ENCODE peak calls at places on chromosomes 6 and 20, in nine cellular contexts. One of them, this sample, is unnamed.

GRCh38 chr6:170155464-170156196 is 135.2 kb downstream of the DLL1 start:
- DNase-seq in M059J: no peak
- DNase-seq in T-helper 2 cell treated with Interferon-gamma antibody and Interleukin-4, amounts not matched to agents 5 μg/mL and 100 μg/mL, for 36 hours: no peak
- DNase-seq in NCI-H1105 treated with DMSO at 0.1 percent for 48 hours: no peak
- DNase-seq in EL: no peak
- DNase-seq in stimulated activated CD4-positive, alpha-beta T cell treated with anti-CD3 and anti-CD28 coated beads, Interleukin-4, amount 100 ng/mL, for 4 hours: no peak
- DNase-seq in CD8-positive, alpha-beta memory T cell: no peak
- DNase-seq in AG04450: no peak
- DNase-seq in activated T-helper 2 cell treated with anti-CD3 and anti-CD28 coated beads, Interferon-gamma antibody, Interleukin-2, Interleukin-4, amounts not matched to agents 10 μg/mL and 5 μg/mL and 100 μg/mL, durations not matched to agents 14 hours and 24 hours and 36 hours: no peak
- DNase-seq in this sample: no peak

GRCh38 chr20:31811198-31811597 is 8.0 kb upstream of the MYLK2 start:
- DNase-seq in M059J: no peak
- DNase-seq in T-helper 2 cell treated with Interferon-gamma antibody and Interleukin-4, amounts not matched to agents 5 μg/mL and 100 μg/mL, for 36 hours: no peak
- DNase-seq in NCI-H1105 treated with DMSO at 0.1 percent for 48 hours: no peak
- DNase-seq in EL: no peak
- DNase-seq in stimulated activated CD4-positive, alpha-beta T cell treated with anti-CD3 and anti-CD28 coated beads, Interleukin-4, amount 100 ng/mL, for 4 hours: no peak
- DNase-seq in CD8-positive, alpha-beta memory T cell: no peak
- DNase-seq in AG04450: no peak
- DNase-seq in activated T-helper 2 cell treated with anti-CD3 and anti-CD28 coated beads, Interferon-gamma antibody, Interleukin-2, Interleukin-4, amounts not matched to agents 10 μg/mL and 5 μg/mL and 100 μg/mL, durations not matched to agents 14 hours and 24 hours and 36 hours: no peak
- DNase-seq in this sample: no peak

GRCh38 chr6:111559193-111560097 is 46.2 kb downstream of the TRAF3IP2 start:
- DNase-seq in M059J: no peak
- DNase-seq in T-helper 2 cell treated with Interferon-gamma antibody and Interleukin-4, amounts not matched to agents 5 μg/mL and 100 μg/mL, for 36 hours: no peak
- DNase-seq in NCI-H1105 treated with DMSO at 0.1 percent for 48 hours: no peak
- DNase-seq in EL: no peak
- DNase-seq in stimulated activated CD4-positive, alpha-beta T cell treated with anti-CD3 and anti-CD28 coated beads, Interleukin-4, amount 100 ng/mL, for 4 hours: no peak
- DNase-seq in CD8-positive, alpha-beta memory T cell: no peak
- DNase-seq in AG04450: no peak
- DNase-seq in activated T-helper 2 cell treated with anti-CD3 and anti-CD28 coated beads, Interferon-gamma antibody, Interleukin-2, Interleukin-4, amounts not matched to agents 10 μg/mL and 5 μg/mL and 100 μg/mL, durations not matched to agents 14 hours and 24 hours and 36 hours: no peak
- DNase-seq in this sample: no peak

GRCh38 chr20:32920066-32920465 is 61.3 kb downstream of the EFCAB8 start:
- DNase-seq in M059J: no peak
- DNase-seq in T-helper 2 cell treated with Interferon-gamma antibody and Interleukin-4, amounts not matched to agents 5 μg/mL and 100 μg/mL, for 36 hours: no peak
- DNase-seq in NCI-H1105 treated with DMSO at 0.1 percent for 48 hours: no peak
- DNase-seq in EL: no peak
- DNase-seq in stimulated activated CD4-positive, alpha-beta T cell treated with anti-CD3 and anti-CD28 coated beads, Interleukin-4, amount 100 ng/mL, for 4 hours: no peak
- DNase-seq in CD8-positive, alpha-beta memory T cell: no peak
- DNase-seq in AG04450: no peak
- DNase-seq in activated T-helper 2 cell treated with anti-CD3 and anti-CD28 coated beads, Interferon-gamma antibody, Interleukin-2, Interleukin-4, amounts not matched to agents 10 μg/mL and 5 μg/mL and 100 μg/mL, durations not matched to agents 14 hours and 24 hours and 36 hours: no peak
- DNase-seq in this sample: no peak

GRCh38 chr6:20200761-20201160 is 11.5 kb downstream of the MBOAT1 start:
- DNase-seq in M059J: peak
- DNase-seq in T-helper 2 cell treated with Interferon-gamma antibody and Interleukin-4, amounts not matched to agents 5 μg/mL and 100 μg/mL, for 36 hours: no peak
- DNase-seq in NCI-H1105 treated with DMSO at 0.1 percent for 48 hours: no peak
- DNase-seq in EL: no peak
- DNase-seq in stimulated activated CD4-positive, alpha-beta T cell treated with anti-CD3 and anti-CD28 coated beads, Interleukin-4, amount 100 ng/mL, for 4 hours: no peak
- DNase-seq in CD8-positive, alpha-beta memory T cell: no peak
- DNase-seq in AG04450: no peak
- DNase-seq in activated T-helper 2 cell treated with anti-CD3 and anti-CD28 coated beads, Interferon-gamma antibody, Interleukin-2, Interleukin-4, amounts not matched to agents 10 μg/mL and 5 μg/mL and 100 μg/mL, durations not matched to agents 14 hours and 24 hours and 36 hours: no peak
- DNase-seq in this sample: no peak

GRCh38 chr6:19753822-19754221 is 83.3 kb upstream of the ID4 start:
- DNase-seq in M059J: no peak
- DNase-seq in T-helper 2 cell treated with Interferon-gamma antibody and Interleukin-4, amounts not matched to agents 5 μg/mL and 100 μg/mL, for 36 hours: no peak
- DNase-seq in NCI-H1105 treated with DMSO at 0.1 percent for 48 hours: peak
- DNase-seq in EL: no peak
- DNase-seq in stimulated activated CD4-positive, alpha-beta T cell treated with anti-CD3 and anti-CD28 coated beads, Interleukin-4, amount 100 ng/mL, for 4 hours: no peak
- DNase-seq in CD8-positive, alpha-beta memory T cell: no peak
- DNase-seq in AG04450: no peak
- DNase-seq in activated T-helper 2 cell treated with anti-CD3 and anti-CD28 coated beads, Interferon-gamma antibody, Interleukin-2, Interleukin-4, amounts not matched to agents 10 μg/mL and 5 μg/mL and 100 μg/mL, durations not matched to agents 14 hours and 24 hours and 36 hours: no peak
- DNase-seq in this sample: no peak

GRCh38 chr20:33554914-33555420 is 65.1 kb downstream of the CBFA2T2 start:
- DNase-seq in M059J: peak
- DNase-seq in T-helper 2 cell treated with Interferon-gamma antibody and Interleukin-4, amounts not matched to agents 5 μg/mL and 100 μg/mL, for 36 hours: peak
- DNase-seq in NCI-H1105 treated with DMSO at 0.1 percent for 48 hours: peak
- DNase-seq in EL: peak
- DNase-seq in stimulated activated CD4-positive, alpha-beta T cell treated with anti-CD3 and anti-CD28 coated beads, Interleukin-4, amount 100 ng/mL, for 4 hours: no peak
- DNase-seq in CD8-positive, alpha-beta memory T cell: peak
- DNase-seq in AG04450: peak
- DNase-seq in activated T-helper 2 cell treated with anti-CD3 and anti-CD28 coated beads, Interferon-gamma antibody, Interleukin-2, Interleukin-4, amounts not matched to agents 10 μg/mL and 5 μg/mL and 100 μg/mL, durations not matched to agents 14 hours and 24 hours and 36 hours: peak
- DNase-seq in this sample: peak

GRCh38 chr6:141669141-141669540 is 463.6 kb upstream of the GJE1 start:
- DNase-seq in M059J: peak
- DNase-seq in T-helper 2 cell treated with Interferon-gamma antibody and Interleukin-4, amounts not matched to agents 5 μg/mL and 100 μg/mL, for 36 hours: no peak
- DNase-seq in NCI-H1105 treated with DMSO at 0.1 percent for 48 hours: no peak
- DNase-seq in EL: no peak
- DNase-seq in stimulated activated CD4-positive, alpha-beta T cell treated with anti-CD3 and anti-CD28 coated beads, Interleukin-4, amount 100 ng/mL, for 4 hours: no peak
- DNase-seq in CD8-positive, alpha-beta memory T cell: no peak
- DNase-seq in AG04450: no peak
- DNase-seq in activated T-helper 2 cell treated with anti-CD3 and anti-CD28 coated beads, Interferon-gamma antibody, Interleukin-2, Interleukin-4, amounts not matched to agents 10 μg/mL and 5 μg/mL and 100 μg/mL, durations not matched to agents 14 hours and 24 hours and 36 hours: no peak
- DNase-seq in this sample: no peak

GRCh38 chr20:54140067-54140466 is 33.7 kb downstream of the CYP24A1 start:
- DNase-seq in M059J: peak
- DNase-seq in T-helper 2 cell treated with Interferon-gamma antibody and Interleukin-4, amounts not matched to agents 5 μg/mL and 100 μg/mL, for 36 hours: no peak
- DNase-seq in NCI-H1105 treated with DMSO at 0.1 percent for 48 hours: no peak
- DNase-seq in EL: peak
- DNase-seq in stimulated activated CD4-positive, alpha-beta T cell treated with anti-CD3 and anti-CD28 coated beads, Interleukin-4, amount 100 ng/mL, for 4 hours: no peak
- DNase-seq in CD8-positive, alpha-beta memory T cell: no peak
- DNase-seq in AG04450: no peak
- DNase-seq in activated T-helper 2 cell treated with anti-CD3 and anti-CD28 coated beads, Interferon-gamma antibody, Interleukin-2, Interleukin-4, amounts not matched to agents 10 μg/mL and 5 μg/mL and 100 μg/mL, durations not matched to agents 14 hours and 24 hours and 36 hours: no peak
- DNase-seq in this sample: no peak

GRCh38 chr6:156720739-156721714 is 56.2 kb upstream of the ARID1B start:
- DNase-seq in M059J: no peak
- DNase-seq in T-helper 2 cell treated with Interferon-gamma antibody and Interleukin-4, amounts not matched to agents 5 μg/mL and 100 μg/mL, for 36 hours: no peak
- DNase-seq in NCI-H1105 treated with DMSO at 0.1 percent for 48 hours: peak
- DNase-seq in EL: no peak
- DNase-seq in stimulated activated CD4-positive, alpha-beta T cell treated with anti-CD3 and anti-CD28 coated beads, Interleukin-4, amount 100 ng/mL, for 4 hours: no peak
- DNase-seq in CD8-positive, alpha-beta memory T cell: no peak
- DNase-seq in AG04450: no peak
- DNase-seq in activated T-helper 2 cell treated with anti-CD3 and anti-CD28 coated beads, Interferon-gamma antibody, Interleukin-2, Interleukin-4, amounts not matched to agents 10 μg/mL and 5 μg/mL and 100 μg/mL, durations not matched to agents 14 hours and 24 hours and 36 hours: no peak
- DNase-seq in this sample: no peak

GRCh38 chr20:45405566-45406259 is 2.4 kb upstream of the DBNDD2 start:
- DNase-seq in M059J: peak
- DNase-seq in T-helper 2 cell treated with Interferon-gamma antibody and Interleukin-4, amounts not matched to agents 5 μg/mL and 100 μg/mL, for 36 hours: peak
- DNase-seq in NCI-H1105 treated with DMSO at 0.1 percent for 48 hours: no peak
- DNase-seq in EL: peak
- DNase-seq in stimulated activated CD4-positive, alpha-beta T cell treated with anti-CD3 and anti-CD28 coated beads, Interleukin-4, amount 100 ng/mL, for 4 hours: no peak
- DNase-seq in CD8-positive, alpha-beta memory T cell: no peak
- DNase-seq in AG04450: no peak
- DNase-seq in activated T-helper 2 cell treated with anti-CD3 and anti-CD28 coated beads, Interferon-gamma antibody, Interleukin-2, Interleukin-4, amounts not matched to agents 10 μg/mL and 5 μg/mL and 100 μg/mL, durations not matched to agents 14 hours and 24 hours and 36 hours: no peak
- DNase-seq in this sample: no peak

GRCh38 chr6:16227048-16227562 is 11.3 kb upstream of the GMPR start:
- DNase-seq in M059J: no peak
- DNase-seq in T-helper 2 cell treated with Interferon-gamma antibody and Interleukin-4, amounts not matched to agents 5 μg/mL and 100 μg/mL, for 36 hours: no peak
- DNase-seq in NCI-H1105 treated with DMSO at 0.1 percent for 48 hours: no peak
- DNase-seq in EL: no peak
- DNase-seq in stimulated activated CD4-positive, alpha-beta T cell treated with anti-CD3 and anti-CD28 coated beads, Interleukin-4, amount 100 ng/mL, for 4 hours: no peak
- DNase-seq in CD8-positive, alpha-beta memory T cell: no peak
- DNase-seq in AG04450: no peak
- DNase-seq in activated T-helper 2 cell treated with anti-CD3 and anti-CD28 coated beads, Interferon-gamma antibody, Interleukin-2, Interleukin-4, amounts not matched to agents 10 μg/mL and 5 μg/mL and 100 μg/mL, durations not matched to agents 14 hours and 24 hours and 36 hours: no peak
- DNase-seq in this sample: no peak

GRCh38 chr20:32589256-32589655 is 4.1 kb upstream of the NOL4L start:
- DNase-seq in M059J: peak
- DNase-seq in T-helper 2 cell treated with Interferon-gamma antibody and Interleukin-4, amounts not matched to agents 5 μg/mL and 100 μg/mL, for 36 hours: no peak
- DNase-seq in NCI-H1105 treated with DMSO at 0.1 percent for 48 hours: no peak
- DNase-seq in EL: peak
- DNase-seq in stimulated activated CD4-positive, alpha-beta T cell treated with anti-CD3 and anti-CD28 coated beads, Interleukin-4, amount 100 ng/mL, for 4 hours: no peak
- DNase-seq in CD8-positive, alpha-beta memory T cell: no peak
- DNase-seq in AG04450: no peak
- DNase-seq in activated T-helper 2 cell treated with anti-CD3 and anti-CD28 coated beads, Interferon-gamma antibody, Interleukin-2, Interleukin-4, amounts not matched to agents 10 μg/mL and 5 μg/mL and 100 μg/mL, durations not matched to agents 14 hours and 24 hours and 36 hours: no peak
- DNase-seq in this sample: no peak

GRCh38 chr6:38262609-38263008 is 377.1 kb downstream of the BTBD9 start:
- DNase-seq in M059J: peak
- DNase-seq in T-helper 2 cell treated with Interferon-gamma antibody and Interleukin-4, amounts not matched to agents 5 μg/mL and 100 μg/mL, for 36 hours: no peak
- DNase-seq in NCI-H1105 treated with DMSO at 0.1 percent for 48 hours: no peak
- DNase-seq in EL: peak
- DNase-seq in stimulated activated CD4-positive, alpha-beta T cell treated with anti-CD3 and anti-CD28 coated beads, Interleukin-4, amount 100 ng/mL, for 4 hours: no peak
- DNase-seq in CD8-positive, alpha-beta memory T cell: no peak
- DNase-seq in AG04450: no peak
- DNase-seq in activated T-helper 2 cell treated with anti-CD3 and anti-CD28 coated beads, Interferon-gamma antibody, Interleukin-2, Interleukin-4, amounts not matched to agents 10 μg/mL and 5 μg/mL and 100 μg/mL, durations not matched to agents 14 hours and 24 hours and 36 hours: no peak
- DNase-seq in this sample: no peak

GRCh38 chr6:14639983-14640599 is 522.5 kb downstream of the CD83 start:
- DNase-seq in M059J: peak
- DNase-seq in T-helper 2 cell treated with Interferon-gamma antibody and Interleukin-4, amounts not matched to agents 5 μg/mL and 100 μg/mL, for 36 hours: no peak
- DNase-seq in NCI-H1105 treated with DMSO at 0.1 percent for 48 hours: no peak
- DNase-seq in EL: no peak
- DNase-seq in stimulated activated CD4-positive, alpha-beta T cell treated with anti-CD3 and anti-CD28 coated beads, Interleukin-4, amount 100 ng/mL, for 4 hours: no peak
- DNase-seq in CD8-positive, alpha-beta memory T cell: no peak
- DNase-seq in AG04450: no peak
- DNase-seq in activated T-helper 2 cell treated with anti-CD3 and anti-CD28 coated beads, Interferon-gamma antibody, Interleukin-2, Interleukin-4, amounts not matched to agents 10 μg/mL and 5 μg/mL and 100 μg/mL, durations not matched to agents 14 hours and 24 hours and 36 hours: no peak
- DNase-seq in this sample: no peak

GRCh38 chr6:157505912-157506491 is 125.0 kb downstream of the ZDHHC14 start:
- DNase-seq in M059J: peak
- DNase-seq in T-helper 2 cell treated with Interferon-gamma antibody and Interleukin-4, amounts not matched to agents 5 μg/mL and 100 μg/mL, for 36 hours: no peak
- DNase-seq in NCI-H1105 treated with DMSO at 0.1 percent for 48 hours: no peak
- DNase-seq in EL: no peak
- DNase-seq in stimulated activated CD4-positive, alpha-beta T cell treated with anti-CD3 and anti-CD28 coated beads, Interleukin-4, amount 100 ng/mL, for 4 hours: no peak
- DNase-seq in CD8-positive, alpha-beta memory T cell: no peak
- DNase-seq in AG04450: no peak
- DNase-seq in activated T-helper 2 cell treated with anti-CD3 and anti-CD28 coated beads, Interferon-gamma antibody, Interleukin-2, Interleukin-4, amounts not matched to agents 10 μg/mL and 5 μg/mL and 100 μg/mL, durations not matched to agents 14 hours and 24 hours and 36 hours: no peak
- DNase-seq in this sample: no peak